ENCODE peak calls at places on chromosome 2, in five cellular contexts. Q is left kidney, O is left cardiac atrium, U is renal cortical epithelial cell, L is RWPE1. K is an unnamed sample.

GRCh38 chr2:196225213-196225612 is 53.8 kb upstream of the STK17B start:
- DNase-seq in Q (no peak), O (no peak), U (peak), L (peak), K (no peak)

GRCh38 chr2:117935436-117935835 is 78.4 kb downstream of the CCDC93 start:
- DNase-seq in Q (no peak), O (no peak), U (no peak), L (no peak), K (no peak)

GRCh38 chr2:186980787-186981550 is 132.0 kb upstream of the ZSWIM2 start:
- DNase-seq in Q (no peak), O (no peak), U (no peak), L (no peak), K (no peak)

GRCh38 chr2:27162151-27163121 is 13.6 kb downstream of the TCF23 start:
- DNase-seq in Q (no peak), O (no peak), U (no peak), L (no peak), K (no peak)

GRCh38 chr2:191066281-191067233 is 52.6 kb upstream of the STAT1 start:
- DNase-seq in Q (peak), O (no peak), U (no peak), L (no peak), K (peak)

GRCh38 chr2:240290432-240291336 is 144.8 kb upstream of the GPC1 start:
- DNase-seq in Q (no peak), O (no peak), U (no peak), L (no peak), K (no peak)

GRCh38 chr2:204693262-204693661 is 148.0 kb downstream of the PARD3B start:
- DNase-seq in Q (no peak), O (no peak), U (no peak), L (no peak), K (no peak)

GRCh38 chr2:54945401-54946219 is 104.6 kb downstream of the RTN4 start:
- DNase-seq in Q (no peak), O (peak), U (peak), L (no peak), K (peak)

GRCh38 chr2:141806090-141806489 is 324.7 kb downstream of the LRP1B start:
- DNase-seq in Q (no peak), O (no peak), U (no peak), L (no peak), K (no peak)

GRCh38 chr2:63614983-63615945 is 26.5 kb downstream of the MDH1 start:
- DNase-seq in Q (peak), O (no peak), U (peak), L (peak), K (no peak)

GRCh38 chr2:203759692-203760365 is 53.4 kb downstream of the CD28 start:
- DNase-seq in Q (no peak), O (no peak), U (peak), L (no peak), K (no peak)

GRCh38 chr2:85978883-85979780 is 90.3 kb upstream of the ST3GAL5 start:
- DNase-seq in Q (no peak), O (no peak), U (no peak), L (no peak), K (no peak)

GRCh38 chr2:182360012-182360662 is 66.7 kb downstream of the PDE1A start:
- DNase-seq in Q (peak), O (peak), U (peak), L (no peak), K (no peak)

GRCh38 chr2:220660277-220661155 is 911.6 kb downstream of the EPHA4 start:
- DNase-seq in Q (peak), O (no peak), U (peak), L (no peak), K (no peak)

GRCh38 chr2:16406497-16406896 is 259.1 kb downstream of the CYRIA start:
- DNase-seq in Q (peak), O (no peak), U (no peak), L (no peak), K (no peak)

GRCh38 chr2:12044857-12045256 is 298.4 kb downstream of the LPIN1 start:
- DNase-seq in Q (no peak), O (no peak), U (no peak), L (no peak), K (no peak)

GRCh38 chr2:185012643-185013042 is 414.3 kb downstream of the ZNF804A start:
- DNase-seq in Q (peak), O (no peak), U (no peak), L (no peak), K (no peak)

GRCh38 chr2:198371902-198372611 is 567.7 kb downstream of the PLCL1 start:
- DNase-seq in Q (no peak), O (no peak), U (no peak), L (no peak), K (no peak)

GRCh38 chr2:15984367-15985255 is 44.3 kb downstream of the MYCN start:
- DNase-seq in Q (peak), O (peak), U (no peak), L (no peak), K (peak)

GRCh38 chr2:72538486-72538885 is 287.3 kb downstream of the EXOC6B start:
- DNase-seq in Q (no peak), O (no peak), U (no peak), L (no peak), K (no peak)

GRCh38 chr2:215288112-215288815 is 23.6 kb upstream of the ATIC start:
- DNase-seq in Q (no peak), O (no peak), U (no peak), L (no peak), K (no peak)

GRCh38 chr2:210730672-210731071 is 174.3 kb downstream of the CPS1 start:
- DNase-seq in Q (no peak), O (no peak), U (no peak), L (no peak), K (no peak)

GRCh38 chr2:72780483-72780882 is 45.4 kb downstream of the EXOC6B start:
- DNase-seq in Q (no peak), O (no peak), U (peak), L (no peak), K (no peak)

GRCh38 chr2:124678043-124678442 is 653.0 kb downstream of the CNTNAP5 start:
- DNase-seq in Q (no peak), O (no peak), U (peak), L (no peak), K (no peak)

GRCh38 chr2:143426296-143426695 is 297.1 kb downstream of the ARHGAP15 start:
- DNase-seq in Q (no peak), O (no peak), U (peak), L (peak), K (no peak)

GRCh38 chr2:211077216-211077764 is 520.9 kb downstream of the CPS1 start:
- DNase-seq in Q (no peak), O (no peak), U (peak), L (no peak), K (no peak)

GRCh38 chr2:28704621-28705020 is 47.0 kb upstream of the PPP1CB start:
- DNase-seq in Q (no peak), O (no peak), U (no peak), L (no peak), K (no peak)

GRCh38 chr2:39377226-39377939 is 59.7 kb downstream of the MAP4K3 start:
- DNase-seq in Q (no peak), O (no peak), U (no peak), L (no peak), K (peak)

GRCh38 chr2:237630216-237631000 is 3.0 kb downstream of the LRRFIP1 start:
- DNase-seq in Q (no peak), O (no peak), U (no peak), L (no peak), K (no peak)

GRCh38 chr2:200765139-200765951 is 46.4 kb upstream of the BZW1 start:
- DNase-seq in Q (no peak), O (no peak), U (peak), L (peak), K (no peak)

GRCh38 chr2:70083344-70084156 is 3.7 kb upstream of the PCBP1 start:
- DNase-seq in Q (no peak), O (no peak), U (peak), L (peak), K (no peak)

GRCh38 chr2:239862613-239863012 is 162.5 kb downstream of the NDUFA10 start:
- DNase-seq in Q (no peak), O (no peak), U (no peak), L (no peak), K (no peak)

GRCh38 chr2:40325111-40325510 is 126.8 kb downstream of the SLC8A1 start:
- DNase-seq in Q (peak), O (no peak), U (peak), L (no peak), K (no peak)

GRCh38 chr2:234514873-234515638 is 18.2 kb upstream of the ARL4C start:
- DNase-seq in Q (no peak), O (no peak), U (no peak), L (no peak), K (no peak)

K was measured in globus pallidus.